ENCODE peak calls at places on chromosomes 12 and 14, in seven cellular contexts. D, K, C, R, Y, S and L are unnamed samples.
A peak's percentile ranks its signal among the peaks of the same experiment; 100 is the strongest.

GRCh38 chr12:88472248-88472647 is 108.0 kb downstream of the KITLG start:
- DNase-seq in Y (no peak), S (no peak), D (no peak), K (no peak), C (no peak), R (peak; percentile 41), L (no peak)

GRCh38 chr14:100534528-100535286 is 52.5 kb downstream of the BEGAIN start:
- DNase-seq in Y (peak; percentile 1), S (peak; percentile 14), K (no peak), R (no peak), C (no peak), D (no peak), L (peak; percentile 60)

GRCh38 chr12:41629606-41630005 is 441.5 kb downstream of the PDZRN4 start:
- DNase-seq in Y (no peak), R (no peak), K (no peak), D (no peak), C (no peak), S (no peak), L (no peak)

GRCh38 chr12:66025477-66025876 is 105.1 kb downstream of the LLPH start:
- DNase-seq in S (no peak), K (no peak), R (no peak), Y (no peak), D (no peak), C (no peak), L (no peak)

GRCh38 chr12:111607239-111607638 is 8.1 kb upstream of the ATXN2 start:
- DNase-seq in R (no peak), K (no peak), S (no peak), C (no peak), Y (no peak), D (no peak), L (no peak)

GRCh38 chr14:95174184-95174804 is 17.0 kb upstream of the DICER1 start:
- DNase-seq in K (no peak), D (peak; percentile 49), Y (no peak), S (no peak), R (peak; percentile 15), C (no peak), L (no peak)

GRCh38 chr14:97021571-97022171 is 224.5 kb downstream of the VRK1 start:
- DNase-seq in D (no peak), R (no peak), K (no peak), S (no peak), C (no peak), Y (no peak), L (no peak)

GRCh38 chr12:90801776-90802175 is 153.2 kb downstream of the CCER1 start:
- DNase-seq in R (peak; percentile 48), C (no peak), D (peak; percentile 54), Y (no peak), S (no peak), K (no peak), L (no peak)

GRCh38 chr12:63752283-63752682 is 27.4 kb upstream of the RXYLT1 start:
- DNase-seq in Y (no peak), S (no peak), C (no peak), R (no peak), D (no peak), K (peak; percentile 67), L (no peak)

GRCh38 chr14:38528582-38528981 is 272.7 kb upstream of the CLEC14A start:
- DNase-seq in S (no peak), R (no peak), K (no peak), Y (no peak), D (no peak), C (no peak), L (no peak)

GRCh38 chr14:79583738-79584405 is 627.4 kb downstream of the DIO2 start:
- DNase-seq in K (no peak), S (no peak), R (peak; percentile 88), Y (no peak), C (no peak), D (no peak), L (no peak)

GRCh38 chr14:54815016-54815415 is 87.6 kb downstream of the GCH1 start:
- DNase-seq in Y (no peak), C (no peak), R (peak; percentile 20), D (no peak), S (no peak), K (no peak), L (peak; percentile 69)

GRCh38 chr12:122730215-122731014 is at the start of gene HCAR1:
- DNase-seq in K (no peak), R (no peak), C (peak; percentile 58), Y (no peak), D (no peak), S (no peak), L (no peak)

GRCh38 chr12:94277426-94278000 is 129.1 kb downstream of the PLXNC1 start:
- DNase-seq in Y (no peak), S (no peak), K (no peak), C (no peak), D (no peak), R (peak; percentile 26), L (no peak)

GRCh38 chr12:110906088-110906487 is 14.3 kb downstream of the MYL2 start:
- DNase-seq in Y (no peak), D (no peak), S (no peak), K (peak; percentile 34), R (no peak), C (no peak), L (no peak)

GRCh38 chr12:42541965-42542364 is 47.6 kb downstream of the PRICKLE1 start:
- DNase-seq in C (no peak), R (no peak), S (no peak), D (no peak), Y (no peak), K (no peak), L (no peak)

GRCh38 chr12:76183459-76184186 is 99.1 kb upstream of the NAP1L1 start:
- DNase-seq in K (no peak), C (peak; percentile 77), R (peak; percentile 99), S (peak; percentile 74), Y (peak; percentile 5), D (peak; percentile 98), L (no peak)

GRCh38 chr14:81384900-81385299 is 15.2 kb downstream of the STON2 start:
- DNase-seq in D (no peak), C (peak; percentile 85), K (no peak), Y (no peak), R (no peak), S (no peak), L (no peak)

GRCh38 chr12:12226187-12226586 is 40.7 kb downstream of the LRP6 start:
- DNase-seq in Y (no peak), S (no peak), R (no peak), D (no peak), C (no peak), K (no peak), L (no peak)

GRCh38 chr14:67833403-67833802 is 13.8 kb downstream of the RAD51B start:
- DNase-seq in Y (no peak), C (no peak), R (no peak), S (no peak), D (no peak), K (no peak), L (no peak)

GRCh38 chr14:101859916-101860315 is 98.4 kb downstream of the PPP2R5C start:
- DNase-seq in Y (no peak), S (no peak), K (no peak), R (no peak), D (no peak), C (no peak), L (no peak)

GRCh38 chr14:53355581-53356112 is 202.5 kb upstream of the DDHD1 start:
- DNase-seq in K (no peak), R (peak; percentile 82), S (no peak), C (peak; percentile 37), D (peak; percentile 52), Y (no peak), L (no peak)

GRCh38 chr14:103744621-103745395 is 29.2 kb downstream of the ZFYVE21 start:
- DNase-seq in K (no peak), R (no peak), Y (no peak), C (no peak), D (no peak), S (no peak), L (no peak)

GRCh38 chr12:109519787-109520186 is 42.4 kb downstream of the UBE3B start:
- DNase-seq in C (no peak), R (no peak), K (no peak), Y (no peak), D (peak; percentile 10), S (no peak), L (no peak)

GRCh38 chr12:109525279-109525585 is 47.8 kb downstream of the UBE3B start:
- DNase-seq in Y (no peak), S (no peak), D (no peak), C (no peak), R (no peak), K (no peak), L (peak; percentile 6)

GRCh38 chr12:109524466-109525278 is 47.2 kb downstream of the UBE3B start:
- DNase-seq in K (no peak), S (no peak), R (no peak), D (no peak), C (no peak), Y (no peak), L (peak; percentile 33)

GRCh38 chr12:109523071-109523470 is 45.6 kb downstream of the UBE3B start:
- DNase-seq in K (no peak), D (no peak), S (no peak), C (no peak), R (no peak), Y (peak; percentile 68), L (peak; percentile 54)

GRCh38 chr12:109523504-109523903 is 46.1 kb downstream of the UBE3B start:
- DNase-seq in Y (no peak), C (no peak), D (no peak), R (no peak), K (no peak), S (no peak), L (no peak)
- H3K4me1 ChIP-seq in Y (peaks cover 9% of the 10 kb centered on the region), C (no peaks in the 10 kb centered on the region), D (peaks cover 25% of the 10 kb centered on the region), R (peaks cover 7% of the 10 kb centered on the region), K (no peaks in the 10 kb centered on the region), S (peaks cover 14% of the 10 kb centered on the region), L (no peaks in the 10 kb centered on the region)

DNA sequence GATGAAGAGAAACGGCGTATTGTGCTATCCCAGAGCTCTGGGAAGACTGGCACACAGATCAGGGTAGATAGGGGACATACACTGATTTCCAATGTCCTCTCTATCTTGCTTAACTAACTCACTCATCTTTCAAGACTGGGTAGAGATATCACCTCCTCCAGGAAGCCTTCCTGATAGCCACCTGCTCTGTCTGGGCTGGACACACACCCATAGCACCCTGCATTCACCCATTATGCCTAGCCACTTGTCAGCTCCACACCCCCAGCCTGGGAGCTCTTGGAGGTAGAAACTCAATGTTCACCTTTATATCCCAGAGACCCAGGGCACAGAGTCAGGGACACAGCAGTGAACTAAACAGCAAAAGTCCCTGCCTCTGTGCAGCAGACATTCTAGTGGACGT is 52.0 kb downstream of the ACTN1 start:
- DNase-seq in D (no peak), S (no peak), K (no peak), R (no peak), Y (no peak), C (no peak), L (no peak)
- H3K27ac ChIP-seq in D (no peak overlapping the region), S (no peak overlapping the region), K (no peak overlapping the region), R (no peak overlapping the region), Y (no peak overlapping the region), C (no peak overlapping the region), L (peak overlapping the region; percentile 65)

DNA sequence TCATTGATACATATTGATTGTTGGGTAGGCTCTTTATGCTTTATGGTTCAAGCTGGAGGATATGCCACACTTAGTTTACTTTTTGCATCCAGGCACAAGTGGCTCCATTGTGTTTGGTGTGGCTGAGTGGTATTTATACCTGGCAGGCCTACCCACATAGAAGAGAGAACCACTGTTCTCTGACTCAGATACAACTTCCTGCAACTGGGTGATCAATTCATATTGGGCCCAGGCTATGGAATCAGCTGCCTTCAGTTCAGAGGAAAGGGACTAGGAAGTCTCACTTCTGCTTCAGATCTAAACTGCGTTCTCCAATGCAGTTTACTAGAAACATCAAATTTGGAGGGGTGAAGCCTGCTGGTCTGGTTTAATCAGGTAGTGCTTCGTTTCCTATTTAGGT is 49.8 kb upstream of the LRRK2 start:
- DNase-seq in R (no peak), Y (no peak), S (no peak), D (no peak), K (no peak), C (no peak), L (no peak)
- H3K4me3 ChIP-seq in R (no peak overlapping the region), Y (no peak overlapping the region), S (no peak overlapping the region), D (no peak overlapping the region), K (no peak overlapping the region), C (no peak overlapping the region), L (no peak overlapping the region)

GRCh38 chr12:79563021-79563739 is 127.6 kb downstream of the PAWR start:
- DNase-seq in Y (no peak), D (no peak), S (no peak), K (no peak), C (no peak), R (no peak), L (no peak)
- H3K4me1 ChIP-seq in Y (no peaks in the 10 kb centered on the region), D (peaks cover 50% of the 10 kb centered on the region), S (no peaks in the 10 kb centered on the region), K (no peaks in the 10 kb centered on the region), C (peaks cover 33% of the 10 kb centered on the region), R (peaks cover 8% of the 10 kb centered on the region), L (peaks cover 4% of the 10 kb centered on the region)